ENCODE peak calls at places on chromosomes 5 and 9, in four cellular contexts. One of them, this sample, is unnamed.

GRCh38 chr5:61665939-61666621 is 334.0 kb downstream of the ZSWIM6 start:
- DNase-seq in foreskin keratinocyte: no peak
- DNase-seq in stomach: no peak
- DNase-seq in tibial nerve: no peak
- DNase-seq in this sample: no peak

GRCh38 chr5:161446655-161447054 is 99.9 kb downstream of the GABRB2 start:
- DNase-seq in foreskin keratinocyte: no peak
- DNase-seq in stomach: no peak
- DNase-seq in tibial nerve: no peak
- DNase-seq in this sample: no peak

GRCh38 chr5:178350361-178351220 is 118.0 kb upstream of the PHYKPL start:
- DNase-seq in foreskin keratinocyte: no peak
- DNase-seq in stomach: no peak
- DNase-seq in tibial nerve: no peak
- DNase-seq in this sample: no peak

GRCh38 chr5:5685737-5686136 is 263.3 kb downstream of the ICE1 start:
- DNase-seq in foreskin keratinocyte: no peak
- DNase-seq in stomach: no peak
- DNase-seq in tibial nerve: no peak
- DNase-seq in this sample: no peak

GRCh38 chr5:27476356-27476988 is 438.1 kb upstream of the CDH9 start:
- DNase-seq in foreskin keratinocyte: no peak
- DNase-seq in stomach: no peak
- DNase-seq in tibial nerve: no peak
- DNase-seq in this sample: no peak

GRCh38 chr5:169071-169727 is 22.1 kb upstream of the LRRC14B start:
- DNase-seq in foreskin keratinocyte: no peak
- DNase-seq in stomach: peak
- DNase-seq in tibial nerve: peak
- DNase-seq in this sample: peak

GRCh38 chr9:129173296-129174101 is 4.6 kb downstream of the IER5L start:
- DNase-seq in foreskin keratinocyte: no peak
- DNase-seq in stomach: no peak
- DNase-seq in tibial nerve: no peak
- DNase-seq in this sample: peak

GRCh38 chr9:125886365-125886764 is 139.2 kb downstream of the PBX3 start:
- DNase-seq in foreskin keratinocyte: no peak
- DNase-seq in stomach: no peak
- DNase-seq in tibial nerve: no peak
- DNase-seq in this sample: no peak

GRCh38 chr9:114811969-114812636 is 6.3 kb upstream of the TNFSF15 start:
- DNase-seq in foreskin keratinocyte: peak
- DNase-seq in stomach: no peak
- DNase-seq in tibial nerve: no peak
- DNase-seq in this sample: no peak

GRCh38 chr5:107812570-107813141 is 141.9 kb upstream of the EFNA5 start:
- DNase-seq in foreskin keratinocyte: no peak
- DNase-seq in stomach: no peak
- DNase-seq in tibial nerve: no peak
- DNase-seq in this sample: no peak

GRCh38 chr9:136644343-136644592 is 18.4 kb upstream of the EGFL7 start:
- DNase-seq in foreskin keratinocyte: no peak
- DNase-seq in stomach: peak
- DNase-seq in tibial nerve: no peak
- DNase-seq in this sample: peak

GRCh38 chr5:76714771-76715483 is 999 bp upstream of the F2R start:
- DNase-seq in foreskin keratinocyte: no peak
- DNase-seq in stomach: no peak
- DNase-seq in tibial nerve: no peak
- DNase-seq in this sample: no peak

GRCh38 chr9:129272348-129273025 is 94.4 kb upstream of the IER5L start:
- DNase-seq in foreskin keratinocyte: no peak
- DNase-seq in stomach: no peak
- DNase-seq in tibial nerve: no peak
- DNase-seq in this sample: no peak

GRCh38 chr5:33684760-33685159 is 207.0 kb downstream of the ADAMTS12 start:
- DNase-seq in foreskin keratinocyte: no peak
- DNase-seq in stomach: no peak
- DNase-seq in tibial nerve: no peak
- DNase-seq in this sample: no peak

GRCh38 chr9:91948423-91949292 is 1.4 kb downstream of the ROR2 start:
- DNase-seq in foreskin keratinocyte: peak
- DNase-seq in stomach: peak
- DNase-seq in tibial nerve: no peak
- DNase-seq in this sample: no peak

GRCh38 chr9:93182572-93182971 is 1.4 kb upstream of the WNK2 start:
- DNase-seq in foreskin keratinocyte: no peak
- DNase-seq in stomach: peak
- DNase-seq in tibial nerve: no peak
- DNase-seq in this sample: no peak

GRCh38 chr9:93185261-93186150 is 1.6 kb downstream of the WNK2 start:
- DNase-seq in foreskin keratinocyte: no peak
- DNase-seq in stomach: no peak
- DNase-seq in tibial nerve: no peak
- DNase-seq in this sample: no peak

GRCh38 chr9:93183106-93183662 is 755 bp upstream of the WNK2 start:
- DNase-seq in foreskin keratinocyte: no peak
- DNase-seq in stomach: no peak
- DNase-seq in tibial nerve: no peak
- DNase-seq in this sample: no peak

GRCh38 chr9:93184439-93185221 is 691 bp downstream of the WNK2 start:
- DNase-seq in foreskin keratinocyte: no peak
- DNase-seq in stomach: no peak
- DNase-seq in tibial nerve: no peak
- DNase-seq in this sample: no peak

GRCh38 chr9:93183663-93184438 is at the start of gene WNK2:
- DNase-seq in foreskin keratinocyte: no peak
- DNase-seq in stomach: peak
- DNase-seq in tibial nerve: no peak
- DNase-seq in this sample: no peak
- TF ChIP-seq CTCF in foreskin keratinocyte: no peak
- TF ChIP-seq CTCF in stomach: no peak
- TF ChIP-seq CTCF in tibial nerve: no peak
- TF ChIP-seq CTCF in this sample: no peak

GRCh38 chr9:121483049-121483448 is 16.6 kb downstream of the GGTA1 start:
- DNase-seq in foreskin keratinocyte: no peak
- DNase-seq in stomach: no peak
- DNase-seq in tibial nerve: no peak
- DNase-seq in this sample: no peak

GRCh38 chr9:121485618-121486531 is 13.8 kb downstream of the GGTA1 start:
- DNase-seq in foreskin keratinocyte: no peak
- DNase-seq in stomach: no peak
- DNase-seq in tibial nerve: no peak
- DNase-seq in this sample: no peak

GRCh38 chr9:121489344-121489743 is 10.3 kb downstream of the GGTA1 start:
- DNase-seq in foreskin keratinocyte: no peak
- DNase-seq in stomach: no peak
- DNase-seq in tibial nerve: no peak
- DNase-seq in this sample: no peak

GRCh38 chr9:121483473-121484031 is 16.1 kb downstream of the GGTA1 start:
- DNase-seq in foreskin keratinocyte: no peak
- DNase-seq in stomach: no peak
- DNase-seq in tibial nerve: no peak
- DNase-seq in this sample: no peak

DNA sequence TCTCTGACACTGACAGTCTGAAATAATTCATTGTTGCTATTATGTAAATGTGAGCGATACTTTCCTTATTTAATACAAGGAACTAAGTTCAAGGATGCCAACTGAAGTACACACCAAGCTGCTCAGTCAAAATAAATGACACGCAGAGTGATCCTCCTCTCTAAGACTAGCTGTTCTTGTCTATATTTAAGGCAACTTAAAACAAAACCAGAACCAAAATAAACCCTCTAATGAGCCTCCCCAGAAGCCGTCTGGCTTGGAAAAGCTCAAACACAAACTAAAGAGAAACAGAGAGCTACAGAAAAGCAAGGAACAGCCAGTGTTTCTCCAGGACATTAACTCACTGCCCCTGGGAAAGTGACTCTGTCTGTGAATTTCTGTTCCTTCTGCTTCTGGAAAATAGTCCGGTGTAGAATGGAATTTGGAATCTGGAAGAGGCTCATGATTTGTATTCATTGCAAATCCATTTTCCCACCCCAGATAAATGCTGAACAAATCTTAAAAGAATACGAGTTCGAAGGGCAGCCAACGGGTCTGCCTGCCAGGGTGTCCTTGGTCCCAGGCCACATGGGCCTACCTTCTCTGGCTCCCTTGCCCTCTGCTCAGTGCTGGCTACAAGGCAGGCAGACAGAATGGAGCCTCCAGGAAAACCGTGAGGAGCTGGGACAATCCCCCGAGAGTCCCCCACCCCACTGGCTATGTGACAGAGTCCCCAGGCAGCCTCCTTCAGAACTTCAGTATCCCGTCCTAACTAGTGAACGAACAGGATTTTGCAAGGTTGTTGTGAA is 14.8 kb downstream of the GGTA1 start:
- DNase-seq in foreskin keratinocyte: no peak
- DNase-seq in stomach: no peak
- DNase-seq in tibial nerve: no peak
- DNase-seq in this sample: no peak
- H3K27ac ChIP-seq in foreskin keratinocyte: no peak
- H3K27ac ChIP-seq in stomach: peak
- H3K27ac ChIP-seq in tibial nerve: peak
- H3K27ac ChIP-seq in this sample: peak

DNA sequence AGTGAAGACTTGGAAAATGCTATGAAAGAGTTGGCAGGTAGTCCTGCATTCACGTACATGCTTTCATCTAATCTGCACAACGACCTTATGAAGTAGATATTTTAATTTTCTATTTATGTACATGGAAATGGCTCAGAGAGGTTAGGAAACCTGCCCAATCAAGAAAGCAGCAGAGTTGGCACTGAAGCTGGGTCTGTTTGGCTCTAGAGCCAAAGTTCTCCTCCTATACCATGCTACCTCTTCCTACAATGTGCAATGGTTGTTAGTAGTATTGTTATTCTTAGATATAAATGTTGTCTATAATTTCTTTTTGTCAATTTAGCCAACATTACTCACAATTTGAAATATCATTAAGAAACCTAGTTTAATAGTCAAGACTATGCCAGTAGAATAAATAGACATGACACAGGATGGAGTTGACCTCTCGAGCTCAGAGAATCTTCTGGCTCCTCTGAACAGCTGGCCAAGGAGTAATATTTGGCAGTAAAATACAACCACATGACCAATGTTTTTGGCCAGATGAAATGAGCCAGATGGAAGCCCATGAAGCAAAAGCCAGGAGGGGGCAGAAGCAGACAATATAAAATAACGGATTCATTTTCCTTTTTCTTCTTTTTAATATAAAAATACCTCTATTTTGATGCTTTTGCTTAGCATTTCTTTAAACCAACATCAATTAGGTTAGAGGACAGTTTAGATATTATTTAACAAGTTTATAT is 542.3 kb downstream of the PDE4D start:
- DNase-seq in foreskin keratinocyte: no peak
- DNase-seq in stomach: no peak
- DNase-seq in tibial nerve: no peak
- DNase-seq in this sample: no peak
- TF ChIP-seq CTCF in foreskin keratinocyte: no peak
- TF ChIP-seq CTCF in stomach: no peak
- TF ChIP-seq CTCF in tibial nerve: no peak
- TF ChIP-seq CTCF in this sample: no peak

GRCh38 chr5:169580964-169581363 is 2.6 kb upstream of the SPDL1 start:
- DNase-seq in foreskin keratinocyte: peak
- DNase-seq in stomach: no peak
- DNase-seq in tibial nerve: no peak
- DNase-seq in this sample: no peak

GRCh38 chr5:169584998-169585451 is 1.5 kb downstream of the SPDL1 start:
- DNase-seq in foreskin keratinocyte: no peak
- DNase-seq in stomach: no peak
- DNase-seq in tibial nerve: no peak
- DNase-seq in this sample: no peak

GRCh38 chr5:169581580-169582227 is 1.9 kb upstream of the SPDL1 start:
- DNase-seq in foreskin keratinocyte: no peak
- DNase-seq in stomach: peak
- DNase-seq in tibial nerve: peak
- DNase-seq in this sample: no peak

GRCh38 chr5:169583424-169584215 is at the start of gene SPDL1:
- DNase-seq in foreskin keratinocyte: peak
- DNase-seq in stomach: peak
- DNase-seq in tibial nerve: peak
- DNase-seq in this sample: peak

GRCh38 chr5:169583101-169583423 is 511 bp upstream of the SPDL1 start:
- DNase-seq in foreskin keratinocyte: no peak
- DNase-seq in stomach: no peak
- DNase-seq in tibial nerve: no peak
- DNase-seq in this sample: no peak
- H3K27ac ChIP-seq in foreskin keratinocyte: no peak
- H3K27ac ChIP-seq in stomach: peak
- H3K27ac ChIP-seq in tibial nerve: peak
- H3K27ac ChIP-seq in this sample: peak

DNA sequence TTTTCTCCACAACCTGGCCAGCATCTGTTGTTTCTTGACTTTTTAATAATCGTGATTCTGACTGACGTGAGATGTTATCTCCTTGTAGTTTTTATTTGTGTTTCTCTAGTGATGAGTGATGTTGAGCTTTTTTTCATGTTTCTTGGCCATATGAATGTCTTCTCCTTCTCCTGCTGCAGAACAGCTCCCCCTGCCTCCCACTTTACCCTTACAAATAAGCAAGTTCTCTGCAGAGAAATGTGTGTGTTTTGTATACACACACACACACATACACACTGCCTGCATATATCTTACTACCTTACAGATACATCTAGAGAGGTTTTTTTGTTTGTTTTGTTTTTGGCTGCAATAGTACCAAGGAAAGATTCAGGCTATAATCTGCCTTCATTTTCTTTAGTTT is 88.7 kb upstream of the PHF24 start:
- DNase-seq in foreskin keratinocyte: no peak
- DNase-seq in stomach: no peak
- DNase-seq in tibial nerve: no peak
- DNase-seq in this sample: no peak
- TF ChIP-seq CTCF in foreskin keratinocyte: peak
- TF ChIP-seq CTCF in stomach: no peak
- TF ChIP-seq CTCF in tibial nerve: no peak
- TF ChIP-seq CTCF in this sample: no peak

DNA sequence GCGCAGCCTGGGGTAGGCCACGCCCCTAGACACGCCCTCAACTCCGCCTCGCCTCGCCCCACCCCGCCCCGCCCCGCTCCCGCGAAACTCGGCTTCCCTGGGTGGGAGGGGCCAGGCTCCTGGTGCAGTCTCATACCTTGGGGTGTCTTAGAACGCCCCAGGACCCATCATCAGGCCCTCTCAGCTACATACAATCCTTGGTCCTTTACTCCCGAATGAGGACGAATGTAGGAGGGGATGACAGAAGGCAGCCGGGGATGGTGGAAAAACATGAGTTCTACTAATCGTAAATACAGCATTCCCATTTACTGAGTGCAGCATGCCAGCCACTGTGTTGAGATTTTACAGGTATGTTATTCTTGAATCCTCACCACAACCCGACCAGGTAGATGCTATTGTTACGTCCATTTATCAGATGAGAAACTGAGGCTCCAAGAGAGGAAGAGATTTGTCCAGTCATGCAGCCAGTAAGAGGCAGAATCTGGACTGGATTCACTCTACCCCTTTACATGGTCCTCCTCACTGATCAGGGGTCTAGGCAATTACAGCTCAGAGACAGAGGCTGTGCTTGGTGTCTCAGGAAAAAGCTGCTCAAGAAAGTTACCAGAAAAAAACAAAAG is 6.8 kb downstream of the SH2D3C start:
- DNase-seq in foreskin keratinocyte: no peak
- DNase-seq in stomach: no peak
- DNase-seq in tibial nerve: no peak
- DNase-seq in this sample: no peak
- H3K27ac ChIP-seq in foreskin keratinocyte: no peak
- H3K27ac ChIP-seq in stomach: peak
- H3K27ac ChIP-seq in tibial nerve: peak
- H3K27ac ChIP-seq in this sample: no peak